ENCODE peak calls at places on chromosome 20, in ten cellular contexts. L is spleen, K is upper lobe of right lung, H is ovary, N is cardiac muscle cell, M is heart left ventricle, R is IMR-90, A is adrenal gland, F is heart right ventricle, E is uterus. Y is an unnamed sample. For H3K4me1, the result is how much of the 10 kb centered on the place peaks cover.

GRCh38 chr20:54324041-54324440 is 116.2 kb downstream of the PFDN4 start:
- DNase-seq in L (no peak), K (no peak), H (no peak), N (no peak), M (no peak), R (no peak), A (no peak), F (no peak), E (no peak), Y (no peak)

GRCh38 chr20:59044796-59045195 is 2.2 kb upstream of the PRELID3B start:
- DNase-seq in L (no peak), K (no peak), H (no peak), N (no peak), M (no peak), R (no peak), A (no peak), F (no peak), E (no peak), Y (no peak)

GRCh38 chr20:15163632-15164031 is 826.2 kb upstream of the FLRT3 start:
- DNase-seq in L (no peak), K (no peak), H (no peak), N (no peak), M (no peak), R (no peak), A (no peak), F (no peak), E (no peak), Y (no peak)

GRCh38 chr20:45095753-45096371 is 5.1 kb downstream of the KCNS1 start:
- DNase-seq in L (no peak), K (no peak), H (peak), N (peak), M (peak), R (peak), A (peak), F (no peak), E (peak), Y (peak)

GRCh38 chr20:8255945-8256632 is 124.0 kb downstream of the PLCB1 start:
- DNase-seq in L (no peak), K (no peak), H (no peak), N (no peak), M (no peak), R (no peak), A (no peak), F (no peak), E (no peak), Y (no peak)

GRCh38 chr20:15599961-15600360 is 973.3 kb downstream of the KIF16B start:
- DNase-seq in L (no peak), K (no peak), H (no peak), N (no peak), M (no peak), R (no peak), A (no peak), F (no peak), E (no peak), Y (no peak)

GRCh38 chr20:37473249-37474000 is 47.6 kb upstream of the NNAT start:
- DNase-seq in L (no peak), K (no peak), H (no peak), N (no peak), M (no peak), R (no peak), A (no peak), F (no peak), E (no peak), Y (no peak)

GRCh38 chr20:42204261-42204660 is 586.1 kb upstream of the CHD6 start:
- DNase-seq in L (no peak), K (no peak), H (no peak), N (no peak), M (no peak), R (no peak), A (peak), F (no peak), E (no peak), Y (no peak)

GRCh38 chr20:37901667-37902503 is 1.0 kb upstream of the VSTM2L start:
- DNase-seq in L (no peak), K (no peak), H (no peak), N (peak), M (peak), R (peak), A (peak), F (no peak), E (peak), Y (peak)

GRCh38 chr20:3400260-3401155 is 7.0 kb downstream of the DNAAF9 start:
- DNase-seq in L (no peak), K (no peak), H (no peak), N (no peak), M (no peak), R (no peak), A (no peak), F (no peak), E (no peak), Y (no peak)

GRCh38 chr20:34794006-34794585 is 31.4 kb downstream of the NCOA6 start:
- DNase-seq in L (no peak), K (no peak), H (no peak), N (no peak), M (no peak), R (no peak), A (no peak), F (no peak), E (no peak), Y (no peak)

GRCh38 chr20:10673831-10674683 is at the start of gene JAG1:
- DNase-seq in L (peak), K (peak), H (peak), N (peak), M (peak), R (peak), A (peak), F (peak), E (peak), Y (peak)

GRCh38 chr20:59385461-59385860 is 85.0 kb downstream of the EDN3 start:
- DNase-seq in L (no peak), K (no peak), H (no peak), N (no peak), M (no peak), R (no peak), A (no peak), F (no peak), E (no peak), Y (no peak)

GRCh38 chr20:22063753-22064152 is 358.3 kb downstream of the PAX1 start:
- DNase-seq in L (no peak), K (no peak), H (no peak), N (no peak), M (no peak), R (no peak), A (no peak), F (no peak), E (no peak), Y (no peak)

GRCh38 chr20:58584881-58585752 is 66.0 kb upstream of the STX16 start:
- DNase-seq in L (no peak), K (no peak), H (no peak), N (peak), M (no peak), R (peak), A (no peak), F (no peak), E (peak), Y (peak)

GRCh38 chr20:56005389-56005715 is at the start of gene CBLN4:
- DNase-seq in L (no peak), K (no peak), H (no peak), N (no peak), M (no peak), R (no peak), A (no peak), F (no peak), E (no peak), Y (no peak)
- H3K4me3 ChIP-seq in L (no peak), K (peak), H (no peak), N (no peak), M (no peak), R (no peak), A (no peak), F (peak), E (no peak), Y (no peak)

GRCh38 chr20:23159923-23160445 is 73.9 kb upstream of the CD93 start:
- DNase-seq in L (no peak), K (no peak), H (no peak), N (no peak), M (no peak), R (no peak), A (no peak), F (no peak), E (no peak), Y (peak)

GRCh38 chr20:23161968-23162696 is 76.0 kb upstream of the CD93 start:
- DNase-seq in L (peak), K (peak), H (peak), N (peak), M (peak), R (no peak), A (peak), F (peak), E (peak), Y (no peak)

GRCh38 chr20:23160536-23161243 is 74.6 kb upstream of the CD93 start:
- DNase-seq in L (no peak), K (no peak), H (no peak), N (peak), M (peak), R (no peak), A (no peak), F (no peak), E (no peak), Y (no peak)

GRCh38 chr20:23162887-23163286 is 76.8 kb upstream of the CD93 start:
- DNase-seq in L (no peak), K (no peak), H (no peak), N (no peak), M (no peak), R (no peak), A (no peak), F (no peak), E (no peak), Y (no peak)

DNA sequence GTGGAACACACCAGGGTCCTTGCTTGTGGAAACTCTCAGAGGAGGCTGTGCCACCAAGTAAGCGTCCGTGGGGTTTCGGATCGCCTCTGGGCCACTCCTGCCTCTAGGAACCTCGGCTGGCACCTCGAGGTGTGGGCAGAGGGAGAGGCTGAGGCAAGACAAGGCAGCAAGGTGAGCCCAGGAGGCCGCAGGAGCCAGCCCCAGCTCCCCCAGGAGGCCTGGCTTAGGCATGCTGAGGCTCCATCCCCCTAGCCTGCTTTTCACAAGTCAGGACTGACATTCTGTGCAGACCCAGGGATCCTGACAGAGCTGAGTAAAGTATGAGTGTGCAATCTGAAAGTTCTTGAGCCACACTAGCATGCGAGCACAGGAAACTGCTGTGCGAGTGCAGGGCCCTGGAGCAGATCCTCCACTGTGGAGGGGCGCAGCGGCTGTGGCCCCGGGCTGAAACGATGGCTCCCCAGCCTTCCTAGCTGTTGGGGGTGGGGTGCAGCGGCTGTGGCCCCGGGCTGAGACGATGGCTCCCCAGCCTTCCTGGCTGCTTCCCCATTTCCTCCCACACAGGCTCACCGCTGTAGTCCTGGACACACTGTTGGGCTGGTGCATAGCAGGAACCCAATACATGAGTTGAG is 75.2 kb upstream of the CD93 start:
- DNase-seq in L (peak), K (no peak), H (no peak), N (peak), M (no peak), R (peak), A (no peak), F (no peak), E (no peak), Y (no peak)
- H3K4me1 ChIP-seq in L (half or more), K (half or more), H (under half), N (under half), M (half or more), R (under half), A (under half), F (under half), E (under half), Y (half or more)

DNA sequence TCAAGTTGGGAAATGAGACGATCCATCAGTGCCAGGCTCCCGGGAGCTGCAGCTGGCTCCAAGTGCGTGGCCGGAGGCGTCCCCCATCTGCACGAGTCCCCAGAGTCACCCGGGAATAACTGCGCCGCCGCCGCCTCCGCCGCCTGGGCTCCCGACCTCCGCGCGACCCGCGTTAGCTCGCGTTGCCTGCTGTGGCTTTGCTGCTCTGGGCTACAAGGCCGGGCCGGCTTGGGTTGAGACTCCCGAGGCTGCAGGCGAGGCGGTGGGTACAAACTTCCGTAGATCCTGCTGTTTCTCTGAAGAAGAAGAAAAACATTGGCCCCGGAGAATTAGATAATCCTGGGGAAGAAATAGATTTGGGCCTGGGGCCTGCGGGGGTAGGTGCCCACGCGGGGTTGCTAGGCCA is 7.4 kb upstream of the LAMP5 start:
- DNase-seq in L (no peak), K (no peak), H (no peak), N (no peak), M (no peak), R (no peak), A (no peak), F (peak), E (no peak), Y (no peak)
- H3K4me3 ChIP-seq in L (no peak), K (no peak), H (no peak), N (no peak), M (no peak), R (no peak), A (no peak), F (peak), E (no peak), Y (peak)

GRCh38 chr20:43941476-43942212 is 27.0 kb downstream of the TOX2 start:
- DNase-seq in L (no peak), K (no peak), H (no peak), N (peak), M (no peak), R (peak), A (no peak), F (no peak), E (no peak), Y (no peak)
- H3K4me1 ChIP-seq in L (half or more), K (half or more), H (under half), N (under half), M (under half), R (under half), A (under half), F (under half), E (under half), Y (half or more)